ENCODE peak calls at places on chromosomes 5 and 9, in four cellular contexts. Z is A673, K is spleen, X is body of pancreas. D is an unnamed sample.

GRCh38 chr5:93141969-93142368 is 439.1 kb downstream of the NR2F1-AS1 start:
- DNase-seq in Z (no peak), K (no peak), X (no peak), D (no peak)

GRCh38 chr9:5186416-5187169 is 1.2 kb upstream of the INSL6 start:
- DNase-seq in Z (peak; percentile 62), K (no peak), X (peak; percentile 60), D (peak; percentile 70)

GRCh38 chr9:112032733-112033132 is 136.1 kb downstream of the UGCG start:
- DNase-seq in Z (peak; percentile 49), K (no peak), X (no peak), D (peak; percentile 58)

GRCh38 chr9:116096046-116096445 is 57.5 kb upstream of the PAPPA start:
- DNase-seq in Z (no peak), K (no peak), X (no peak), D (no peak)

GRCh38 chr9:35448511-35448910 is 41.4 kb upstream of the RUSC2 start:
- DNase-seq in Z (no peak), K (no peak), X (no peak), D (no peak)

GRCh38 chr9:96129698-96130097 is 172.3 kb downstream of the HSD17B3 start:
- DNase-seq in Z (peak; percentile 57), K (no peak), X (no peak), D (no peak)

GRCh38 chr5:81971086-81971693 is 633 bp upstream of the ATG10 start:
- DNase-seq in Z (peak; percentile 19), K (no peak), X (no peak), D (peak; percentile 64)

GRCh38 chr9:12784461-12785250 is 9.8 kb downstream of the LURAP1L start:
- DNase-seq in Z (no peak), K (no peak), X (peak; percentile 87), D (peak; percentile 85)

GRCh38 chr5:2889946-2890475 is 138.5 kb upstream of the IRX2 start:
- DNase-seq in Z (no peak), K (no peak), X (no peak), D (no peak)
- H3K9me3 ChIP-seq in Z (peaks cover 35% of the 10 kb centered on the region), K (no peaks in the 10 kb centered on the region), X (no peaks in the 10 kb centered on the region), D (no peaks in the 10 kb centered on the region)

GRCh38 chr9:37134166-37134565 is 13.8 kb downstream of the ZCCHC7 start:
- DNase-seq in Z (no peak), K (no peak), X (no peak), D (no peak)
- H3K9me3 ChIP-seq in Z (no peaks in the 10 kb centered on the region), K (no peaks in the 10 kb centered on the region), X (no peaks in the 10 kb centered on the region), D (no peaks in the 10 kb centered on the region)

GRCh38 chr5:89893546-89893945 is 516.0 kb downstream of the CETN3 start:
- DNase-seq in Z (no peak), K (no peak), X (no peak), D (no peak)
- H3K9me3 ChIP-seq in Z (peaks cover 34% of the 10 kb centered on the region), K (peaks cover 24% of the 10 kb centered on the region), X (no peaks in the 10 kb centered on the region), D (peaks cover 50% of the 10 kb centered on the region)

GRCh38 chr5:40796487-40796889 is 1.7 kb downstream of the PRKAA1 start:
- DNase-seq in Z (peak; percentile 32), K (no peak), X (no peak), D (peak; percentile 71)
- H3K9me3 ChIP-seq in Z (no peaks in the 10 kb centered on the region), K (no peaks in the 10 kb centered on the region), X (no peaks in the 10 kb centered on the region), D (no peaks in the 10 kb centered on the region)

GRCh38 chr5:121758640-121759039 is 93.0 kb upstream of the FTMT start:
- DNase-seq in Z (peak; percentile 17), K (no peak), X (no peak), D (no peak)
- H3K9me3 ChIP-seq in Z (no peaks in the 10 kb centered on the region), K (no peaks in the 10 kb centered on the region), X (no peaks in the 10 kb centered on the region), D (no peaks in the 10 kb centered on the region)